ENCODE peak calls at places on chromosomes 6 and 20, in five cellular contexts. L is body of pancreas; K is activated T-cell treated with anti-CD3 and anti-CD28 coated beads, Interleukin-2, amount 50 U/mL, for 24 hours; T is stimulated activated CD4-positive, alpha-beta T cell treated with anti-CD3 and anti-CD28 coated beads, Interleukin-1b, Interleukin-23, amount 100 ng/mL, for 1 hour; N is NCI-H748 treated with DMSO at 0.1 percent for 48 hours. Z is an unnamed sample.

GRCh38 chr6:232896-233640 is 59.2 kb upstream of the DUSP22 start:
- DNase-seq in T (no peak), N (no peak), L (no peak), K (no peak), Z (no peak)

GRCh38 chr6:154852700-154853099 is 119.5 kb downstream of the SCAF8 start:
- DNase-seq in N (no peak), K (no peak), L (no peak), T (no peak), Z (no peak)

GRCh38 chr6:3740551-3741476 is 10.7 kb downstream of the PXDC1 start:
- DNase-seq in L (no peak), N (no peak), K (no peak), T (no peak), Z (no peak)

GRCh38 chr6:28587011-28587745 is 61.5 kb downstream of the GPX5 start:
- DNase-seq in K (peak), N (peak), T (no peak), L (peak), Z (peak)

GRCh38 chr6:38604700-38605099 is 35.0 kb downstream of the BTBD9 start:
- DNase-seq in T (no peak), N (no peak), K (no peak), L (no peak), Z (no peak)

GRCh38 chr20:56731041-56731440 is 101.9 kb downstream of the TFAP2C start:
- DNase-seq in N (no peak), T (no peak), K (no peak), L (no peak), Z (no peak)

GRCh38 chr20:40849456-40849855 is 160.4 kb upstream of the MAFB start:
- DNase-seq in T (no peak), N (no peak), L (no peak), K (no peak), Z (no peak)

GRCh38 chr6:34243901-34244884 is 4.6 kb downstream of the SMIM29 start:
- DNase-seq in L (no peak), N (no peak), T (peak), K (peak), Z (no peak)

GRCh38 chr6:14903176-14904088 is 342.4 kb upstream of the JARID2 start:
- DNase-seq in T (no peak), L (no peak), K (no peak), N (no peak), Z (no peak)